ENCODE peak calls at places on chromosomes 16 and 17, in seven cellular contexts. One of them, this sample, is unnamed. For H3K36me3, the result is how much of the 10 kb centered on the place peaks cover.

GRCh38 chr16:10988164-10988803 is 43.9 kb downstream of the CLEC16A start:
- DNase-seq in PC-3: peak
- DNase-seq in left ventricle myocardium inferior: no peak
- DNase-seq in MM.1S: no peak
- DNase-seq in mesendoderm: peak
- DNase-seq in IMR-90: no peak
- DNase-seq in HAP-1: no peak
- DNase-seq in this sample: no peak

GRCh38 chr16:64150193-64150592 is 971.7 kb downstream of the CDH11 start:
- DNase-seq in PC-3: peak
- DNase-seq in left ventricle myocardium inferior: no peak
- DNase-seq in MM.1S: no peak
- DNase-seq in mesendoderm: no peak
- DNase-seq in IMR-90: peak
- DNase-seq in HAP-1: no peak
- DNase-seq in this sample: no peak

GRCh38 chr16:6193718-6194117 is 1096.1 kb upstream of the EEF2KMT start:
- DNase-seq in PC-3: peak
- DNase-seq in left ventricle myocardium inferior: no peak
- DNase-seq in MM.1S: peak
- DNase-seq in mesendoderm: peak
- DNase-seq in IMR-90: no peak
- DNase-seq in HAP-1: no peak
- DNase-seq in this sample: peak

GRCh38 chr17:30450125-30451027 is 26.8 kb upstream of the GOSR1 start:
- DNase-seq in PC-3: peak
- DNase-seq in left ventricle myocardium inferior: no peak
- DNase-seq in MM.1S: no peak
- DNase-seq in mesendoderm: no peak
- DNase-seq in IMR-90: peak
- DNase-seq in HAP-1: no peak
- DNase-seq in this sample: no peak

GRCh38 chr16:28585674-28586073 is 11.2 kb downstream of the SULT1A2 start:
- DNase-seq in PC-3: no peak
- DNase-seq in left ventricle myocardium inferior: no peak
- DNase-seq in MM.1S: no peak
- DNase-seq in mesendoderm: no peak
- DNase-seq in IMR-90: no peak
- DNase-seq in HAP-1: no peak
- DNase-seq in this sample: peak

GRCh38 chr17:2982854-2983636 is 80.4 kb downstream of the OR1D5 start:
- DNase-seq in PC-3: no peak
- DNase-seq in left ventricle myocardium inferior: peak
- DNase-seq in MM.1S: no peak
- DNase-seq in mesendoderm: no peak
- DNase-seq in IMR-90: peak
- DNase-seq in HAP-1: no peak
- DNase-seq in this sample: peak

GRCh38 chr16:72013389-72013788 is 4.8 kb downstream of the DHODH start:
- DNase-seq in PC-3: no peak
- DNase-seq in left ventricle myocardium inferior: peak
- DNase-seq in MM.1S: no peak
- DNase-seq in mesendoderm: no peak
- DNase-seq in IMR-90: peak
- DNase-seq in HAP-1: no peak
- DNase-seq in this sample: no peak

GRCh38 chr17:28974451-28974850 is 23.1 kb upstream of the PHF12 start:
- DNase-seq in PC-3: no peak
- DNase-seq in left ventricle myocardium inferior: peak
- DNase-seq in MM.1S: no peak
- DNase-seq in mesendoderm: no peak
- DNase-seq in IMR-90: no peak
- DNase-seq in HAP-1: no peak
- DNase-seq in this sample: no peak

GRCh38 chr17:9151091-9151490 is 129.8 kb downstream of the NTN1 start:
- DNase-seq in PC-3: no peak
- DNase-seq in left ventricle myocardium inferior: no peak
- DNase-seq in MM.1S: no peak
- DNase-seq in mesendoderm: peak
- DNase-seq in IMR-90: no peak
- DNase-seq in HAP-1: peak
- DNase-seq in this sample: no peak

GRCh38 chr16:69084301-69084700 is 21.2 kb upstream of the HAS3 start:
- DNase-seq in PC-3: no peak
- DNase-seq in left ventricle myocardium inferior: no peak
- DNase-seq in MM.1S: no peak
- DNase-seq in mesendoderm: no peak
- DNase-seq in IMR-90: peak
- DNase-seq in HAP-1: no peak
- DNase-seq in this sample: no peak

GRCh38 chr17:5264930-5265329 is 17.2 kb upstream of the RABEP1 start:
- DNase-seq in PC-3: no peak
- DNase-seq in left ventricle myocardium inferior: no peak
- DNase-seq in MM.1S: no peak
- DNase-seq in mesendoderm: no peak
- DNase-seq in IMR-90: no peak
- DNase-seq in HAP-1: no peak
- DNase-seq in this sample: no peak

GRCh38 chr17:20281860-20282259 is 185.5 kb downstream of the LGALS9B start:
- DNase-seq in PC-3: no peak
- DNase-seq in left ventricle myocardium inferior: peak
- DNase-seq in MM.1S: no peak
- DNase-seq in mesendoderm: no peak
- DNase-seq in IMR-90: no peak
- DNase-seq in HAP-1: no peak
- DNase-seq in this sample: peak

GRCh38 chr17:1076982-1077302 is 80.0 kb downstream of the TIMM22 start:
- DNase-seq in PC-3: no peak
- DNase-seq in left ventricle myocardium inferior: no peak
- DNase-seq in MM.1S: peak
- DNase-seq in mesendoderm: no peak
- DNase-seq in IMR-90: no peak
- DNase-seq in HAP-1: no peak
- DNase-seq in this sample: no peak

GRCh38 chr17:78133179-78133951 is 2.8 kb downstream of the TMC8 start:
- DNase-seq in PC-3: no peak
- DNase-seq in left ventricle myocardium inferior: no peak
- DNase-seq in MM.1S: no peak
- DNase-seq in mesendoderm: no peak
- DNase-seq in IMR-90: no peak
- DNase-seq in HAP-1: no peak
- DNase-seq in this sample: no peak

GRCh38 chr16:80899804-80900592 is 95.6 kb upstream of the CDYL2 start:
- DNase-seq in PC-3: peak
- DNase-seq in left ventricle myocardium inferior: peak
- DNase-seq in MM.1S: no peak
- DNase-seq in mesendoderm: no peak
- DNase-seq in IMR-90: peak
- DNase-seq in HAP-1: no peak
- DNase-seq in this sample: peak

GRCh38 chr16:56709686-56710040 is 20.3 kb upstream of the NUP93 start:
- DNase-seq in PC-3: no peak
- DNase-seq in left ventricle myocardium inferior: no peak
- DNase-seq in MM.1S: no peak
- DNase-seq in mesendoderm: no peak
- DNase-seq in IMR-90: no peak
- DNase-seq in HAP-1: no peak
- DNase-seq in this sample: no peak

GRCh38 chr16:19094542-19095365 is 19.0 kb upstream of the ITPRIPL2 start:
- DNase-seq in PC-3: peak
- DNase-seq in left ventricle myocardium inferior: no peak
- DNase-seq in MM.1S: peak
- DNase-seq in mesendoderm: no peak
- DNase-seq in IMR-90: no peak
- DNase-seq in HAP-1: no peak
- DNase-seq in this sample: peak

GRCh38 chr17:54891176-54891821 is 9.4 kb upstream of the TOM1L1 start:
- DNase-seq in PC-3: peak
- DNase-seq in left ventricle myocardium inferior: no peak
- DNase-seq in MM.1S: peak
- DNase-seq in mesendoderm: peak
- DNase-seq in IMR-90: peak
- DNase-seq in HAP-1: peak
- DNase-seq in this sample: no peak

GRCh38 chr16:11800385-11800718 is 3.3 kb upstream of the ZC3H7A start:
- DNase-seq in PC-3: no peak
- DNase-seq in left ventricle myocardium inferior: no peak
- DNase-seq in MM.1S: no peak
- DNase-seq in mesendoderm: no peak
- DNase-seq in IMR-90: no peak
- DNase-seq in HAP-1: no peak
- DNase-seq in this sample: no peak

GRCh38 chr16:87484487-87485331 is 8.1 kb downstream of the ZCCHC14 start:
- DNase-seq in PC-3: no peak
- DNase-seq in left ventricle myocardium inferior: no peak
- DNase-seq in MM.1S: no peak
- DNase-seq in mesendoderm: no peak
- DNase-seq in IMR-90: no peak
- DNase-seq in HAP-1: no peak
- DNase-seq in this sample: no peak

GRCh38 chr17:72419866-72420774 is 299.3 kb downstream of the SOX9 start:
- DNase-seq in PC-3: peak
- DNase-seq in left ventricle myocardium inferior: no peak
- DNase-seq in MM.1S: no peak
- DNase-seq in mesendoderm: no peak
- DNase-seq in IMR-90: no peak
- DNase-seq in HAP-1: no peak
- DNase-seq in this sample: peak

GRCh38 chr17:72422505-72423285 is 301.9 kb downstream of the SOX9 start:
- DNase-seq in PC-3: peak
- DNase-seq in left ventricle myocardium inferior: peak
- DNase-seq in MM.1S: peak
- DNase-seq in mesendoderm: peak
- DNase-seq in IMR-90: peak
- DNase-seq in HAP-1: no peak
- DNase-seq in this sample: peak

GRCh38 chr17:72420775-72421127 is 299.9 kb downstream of the SOX9 start:
- DNase-seq in PC-3: no peak
- DNase-seq in left ventricle myocardium inferior: no peak
- DNase-seq in MM.1S: no peak
- DNase-seq in mesendoderm: no peak
- DNase-seq in IMR-90: no peak
- DNase-seq in HAP-1: no peak
- DNase-seq in this sample: no peak

GRCh38 chr17:72422204-72422504 is 301.3 kb downstream of the SOX9 start:
- DNase-seq in PC-3: no peak
- DNase-seq in left ventricle myocardium inferior: no peak
- DNase-seq in MM.1S: no peak
- DNase-seq in mesendoderm: no peak
- DNase-seq in IMR-90: no peak
- DNase-seq in HAP-1: no peak
- DNase-seq in this sample: no peak

DNA sequence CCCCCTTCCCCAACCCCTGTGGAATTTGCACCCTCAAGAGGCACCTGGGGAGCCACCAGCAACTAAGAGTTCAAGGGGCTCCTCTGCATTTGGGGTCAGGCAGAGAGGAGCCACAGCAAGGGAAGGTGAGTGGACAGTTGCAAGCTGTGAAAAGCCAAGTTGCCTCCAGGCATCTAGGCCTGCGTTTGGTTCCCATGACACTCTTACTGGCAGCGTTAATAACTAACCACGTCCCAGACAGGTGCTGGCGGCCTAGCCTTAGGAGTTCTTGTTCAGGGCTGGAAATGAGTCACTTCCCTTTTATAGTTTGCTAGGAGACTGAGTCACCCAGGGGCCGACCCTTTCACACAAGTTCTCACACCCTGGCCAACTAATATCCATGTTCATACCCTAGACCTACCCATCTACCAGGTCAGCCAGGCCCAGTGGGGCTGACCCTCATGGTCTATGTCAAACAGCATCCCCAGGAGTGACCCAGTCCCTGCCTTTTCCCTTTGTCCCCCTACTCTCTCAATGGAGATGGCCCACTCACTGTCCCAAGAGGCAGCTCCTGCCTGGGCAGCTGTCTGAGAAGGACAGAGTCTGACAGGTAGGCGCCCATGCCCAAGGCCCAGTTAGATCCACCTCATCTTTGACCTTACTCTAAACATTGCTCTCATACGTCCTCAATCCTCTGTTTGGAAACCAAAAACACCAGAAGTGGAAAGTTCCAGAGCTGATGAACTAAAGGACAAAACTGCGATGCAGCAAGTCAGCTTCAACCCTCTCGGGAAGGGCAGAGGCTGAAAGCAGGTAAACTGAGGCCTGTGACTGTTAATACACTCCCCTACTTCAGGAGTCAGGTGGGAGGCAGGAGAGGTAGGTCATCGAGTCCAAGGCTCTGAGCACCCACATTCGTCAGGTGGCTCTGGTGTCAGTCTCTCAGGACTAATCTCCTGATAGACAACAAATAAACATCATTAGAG is 300.6 kb downstream of the SOX9 start:
- DNase-seq in PC-3: peak
- DNase-seq in left ventricle myocardium inferior: no peak
- DNase-seq in MM.1S: peak
- DNase-seq in mesendoderm: peak
- DNase-seq in IMR-90: peak
- DNase-seq in HAP-1: no peak
- DNase-seq in this sample: peak
- H3K36me3 ChIP-seq in PC-3: under half
- H3K36me3 ChIP-seq in left ventricle myocardium inferior: under half
- H3K36me3 ChIP-seq in MM.1S: under half
- H3K36me3 ChIP-seq in mesendoderm: under half
- H3K36me3 ChIP-seq in IMR-90: under half
- H3K36me3 ChIP-seq in HAP-1: under half
- H3K36me3 ChIP-seq in this sample: under half

DNA sequence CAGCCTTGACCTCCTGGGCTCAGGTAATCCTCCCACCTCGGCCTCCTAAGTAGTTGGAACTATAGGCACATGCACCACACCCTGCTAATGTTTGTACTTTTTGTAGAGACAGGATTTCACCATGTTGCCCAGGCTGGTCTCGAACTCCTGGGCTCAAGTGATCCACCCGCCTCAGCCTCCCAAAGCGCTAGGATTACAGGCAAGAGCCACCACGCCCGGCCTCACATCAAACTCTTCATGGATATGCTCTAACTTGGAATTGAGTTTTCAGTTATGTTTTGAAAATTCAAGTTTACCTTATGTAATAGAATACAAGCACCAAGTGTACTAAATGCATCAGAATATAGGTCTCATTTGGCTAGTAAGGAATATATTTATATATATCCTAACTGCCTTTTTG is 119.6 kb downstream of the BRIP1 start:
- DNase-seq in PC-3: no peak
- DNase-seq in left ventricle myocardium inferior: no peak
- DNase-seq in MM.1S: no peak
- DNase-seq in mesendoderm: no peak
- DNase-seq in IMR-90: no peak
- DNase-seq in HAP-1: no peak
- DNase-seq in this sample: no peak
- H3K36me3 ChIP-seq in PC-3: under half
- H3K36me3 ChIP-seq in left ventricle myocardium inferior: under half
- H3K36me3 ChIP-seq in MM.1S: under half
- H3K36me3 ChIP-seq in mesendoderm: under half
- H3K36me3 ChIP-seq in IMR-90: under half
- H3K36me3 ChIP-seq in HAP-1: under half
- H3K36me3 ChIP-seq in this sample: under half

GRCh38 chr16:30980434-30980833 is 4.6 kb upstream of the HSD3B7 start:
- DNase-seq in PC-3: no peak
- DNase-seq in left ventricle myocardium inferior: no peak
- DNase-seq in MM.1S: no peak
- DNase-seq in mesendoderm: no peak
- DNase-seq in IMR-90: no peak
- DNase-seq in HAP-1: no peak
- DNase-seq in this sample: no peak
- H3K36me3 ChIP-seq in PC-3: under half
- H3K36me3 ChIP-seq in left ventricle myocardium inferior: half or more
- H3K36me3 ChIP-seq in MM.1S: under half
- H3K36me3 ChIP-seq in mesendoderm: under half
- H3K36me3 ChIP-seq in IMR-90: half or more
- H3K36me3 ChIP-seq in HAP-1: half or more
- H3K36me3 ChIP-seq in this sample: under half

GRCh38 chr17:39716879-39717536 is 13.3 kb downstream of the MIEN1 start:
- DNase-seq in PC-3: no peak
- DNase-seq in left ventricle myocardium inferior: no peak
- DNase-seq in MM.1S: no peak
- DNase-seq in mesendoderm: no peak
- DNase-seq in IMR-90: no peak
- DNase-seq in HAP-1: no peak
- DNase-seq in this sample: peak
- H3K36me3 ChIP-seq in PC-3: under half
- H3K36me3 ChIP-seq in left ventricle myocardium inferior: half or more
- H3K36me3 ChIP-seq in MM.1S: under half
- H3K36me3 ChIP-seq in mesendoderm: under half
- H3K36me3 ChIP-seq in IMR-90: half or more
- H3K36me3 ChIP-seq in HAP-1: under half
- H3K36me3 ChIP-seq in this sample: under half